ENCODE peak calls at places on chromosomes 6 and 20, in seven cellular contexts. V is endothelial cell of umbilical vein, X is stomach, I is transverse colon, A is HCT116, F is prostate gland, N is spleen. T is an unnamed sample. For H3K4me1, the result is how much of the 10 kb centered on the place peaks cover.

GRCh38 chr6:30213999-30214982 is 1.1 kb upstream of the TRIM26 start:
- DNase-seq in V (peak), X (peak), I (peak), A (no peak), F (peak), N (peak), T (peak)

GRCh38 chr20:34401741-34402455 is 38.8 kb downstream of the ITCH start:
- DNase-seq in V (no peak), X (no peak), I (no peak), A (no peak), F (no peak), N (no peak), T (no peak)

GRCh38 chr6:34585512-34586045 is 29.4 kb upstream of the SPDEF start:
- DNase-seq in V (no peak), X (no peak), I (no peak), A (no peak), F (no peak), N (no peak), T (no peak)

GRCh38 chr20:48329676-48330644 is 497.8 kb downstream of the PREX1 start:
- DNase-seq in V (peak), X (no peak), I (no peak), A (no peak), F (no peak), N (no peak), T (no peak)

GRCh38 chr20:8394308-8394945 is 262.4 kb downstream of the PLCB1 start:
- DNase-seq in V (no peak), X (no peak), I (no peak), A (no peak), F (no peak), N (no peak), T (no peak)

GRCh38 chr6:64815718-64816117 is 891.3 kb downstream of the EYS start:
- DNase-seq in V (no peak), X (no peak), I (no peak), A (no peak), F (no peak), N (no peak), T (no peak)

GRCh38 chr6:106870069-106870468 is 104.5 kb downstream of the CD24 start:
- DNase-seq in V (no peak), X (no peak), I (no peak), A (no peak), F (no peak), N (no peak), T (no peak)

GRCh38 chr6:4224082-4224978 is 89.0 kb upstream of the ECI2 start:
- DNase-seq in V (no peak), X (no peak), I (no peak), A (no peak), F (no peak), N (no peak), T (no peak)

GRCh38 chr20:53238121-53238660 is 266.0 kb downstream of the TSHZ2 start:
- DNase-seq in V (no peak), X (no peak), I (no peak), A (no peak), F (no peak), N (no peak), T (no peak)

GRCh38 chr20:61886721-61887658 is 178.7 kb downstream of the TAF4 start:
- DNase-seq in V (peak), X (no peak), I (no peak), A (peak), F (no peak), N (peak), T (no peak)

GRCh38 chr6:36933102-36933501 is 21.4 kb upstream of the PI16 start:
- DNase-seq in V (peak), X (no peak), I (no peak), A (no peak), F (no peak), N (no peak), T (no peak)

GRCh38 chr20:62354031-62354808 is 12.9 kb downstream of the LAMA5 start:
- DNase-seq in V (no peak), X (no peak), I (no peak), A (no peak), F (no peak), N (no peak), T (no peak)

GRCh38 chr6:121639041-121639440 is 203.6 kb downstream of the GJA1 start:
- DNase-seq in V (no peak), X (no peak), I (no peak), A (no peak), F (no peak), N (no peak), T (no peak)

GRCh38 chr6:125099211-125100017 is 54.2 kb upstream of the TPD52L1 start:
- DNase-seq in V (peak), X (peak), I (peak), A (peak), F (peak), N (peak), T (peak)

GRCh38 chr20:6492396-6493055 is 275.0 kb upstream of the BMP2 start:
- DNase-seq in V (peak), X (no peak), I (no peak), A (no peak), F (no peak), N (no peak), T (no peak)

GRCh38 chr20:26208296-26209091 is 511.8 kb upstream of the ZNF337 start:
- DNase-seq in V (no peak), X (no peak), I (no peak), A (no peak), F (no peak), N (peak), T (peak)

GRCh38 chr20:19936801-19937583 is 80.2 kb upstream of the NAA20 start:
- DNase-seq in V (peak), X (no peak), I (no peak), A (no peak), F (no peak), N (peak), T (no peak)

GRCh38 chr20:2978519-2978918 is 64.9 kb upstream of the GNRH2 start:
- DNase-seq in V (no peak), X (no peak), I (no peak), A (no peak), F (no peak), N (no peak), T (no peak)

GRCh38 chr6:4941782-4942672 is 61.8 kb downstream of the RPP40 start:
- DNase-seq in V (peak), X (no peak), I (no peak), A (peak), F (no peak), N (no peak), T (no peak)

GRCh38 chr6:43924222-43924702 is 154.3 kb downstream of the VEGFA start:
- DNase-seq in V (no peak), X (peak), I (no peak), A (no peak), F (no peak), N (peak), T (peak)

GRCh38 chr6:67880939-67881705 is 754.0 kb upstream of the ADGRB3 start:
- DNase-seq in V (peak), X (no peak), I (no peak), A (no peak), F (no peak), N (no peak), T (no peak)

GRCh38 chr6:157823001-157823522 is at the start of gene SNX9:
- DNase-seq in V (peak), X (peak), I (peak), A (peak), F (peak), N (peak), T (peak)

GRCh38 chr20:48319943-48320584 is 507.7 kb downstream of the PREX1 start:
- DNase-seq in V (no peak), X (no peak), I (no peak), A (no peak), F (no peak), N (no peak), T (no peak)

GRCh38 chr6:1527098-1527497 is 82.6 kb upstream of the FOXC1 start:
- DNase-seq in V (no peak), X (no peak), I (peak), A (no peak), F (peak), N (peak), T (peak)

GRCh38 chr6:30918675-30919074 is 4.6 kb downstream of the VARS2 start:
- DNase-seq in V (no peak), X (no peak), I (no peak), A (no peak), F (no peak), N (no peak), T (no peak)

GRCh38 chr6:137341721-137342195 is 122.6 kb upstream of the IFNGR1 start:
- DNase-seq in V (no peak), X (peak), I (peak), A (no peak), F (no peak), N (no peak), T (no peak)

GRCh38 chr20:22728146-22728745 is 143.9 kb upstream of the FOXA2 start:
- DNase-seq in V (no peak), X (no peak), I (no peak), A (no peak), F (no peak), N (no peak), T (no peak)

GRCh38 chr20:24066075-24066700 is 77.6 kb upstream of the GGTLC1 start:
- DNase-seq in V (no peak), X (no peak), I (no peak), A (no peak), F (no peak), N (no peak), T (no peak)

GRCh38 chr6:3226422-3227362 is 761 bp downstream of the TUBB2B start:
- DNase-seq in V (no peak), X (no peak), I (no peak), A (no peak), F (no peak), N (no peak), T (no peak)

GRCh38 chr6:64838726-64839125 is 868.3 kb downstream of the EYS start:
- DNase-seq in V (peak), X (no peak), I (no peak), A (no peak), F (no peak), N (no peak), T (no peak)

GRCh38 chr20:58309607-58310290 is at the start of gene RAB22A:
- DNase-seq in V (peak), X (peak), I (peak), A (peak), F (peak), N (peak), T (peak)

GRCh38 chr6:158769696-158770446 is 49.3 kb downstream of the EZR start:
- DNase-seq in V (no peak), X (no peak), I (no peak), A (no peak), F (no peak), N (no peak), T (no peak)

GRCh38 chr20:32820000-32820697 is 395 bp downstream of the MAPRE1 start:
- DNase-seq in V (peak), X (no peak), I (no peak), A (peak), F (peak), N (peak), T (peak)

DNA sequence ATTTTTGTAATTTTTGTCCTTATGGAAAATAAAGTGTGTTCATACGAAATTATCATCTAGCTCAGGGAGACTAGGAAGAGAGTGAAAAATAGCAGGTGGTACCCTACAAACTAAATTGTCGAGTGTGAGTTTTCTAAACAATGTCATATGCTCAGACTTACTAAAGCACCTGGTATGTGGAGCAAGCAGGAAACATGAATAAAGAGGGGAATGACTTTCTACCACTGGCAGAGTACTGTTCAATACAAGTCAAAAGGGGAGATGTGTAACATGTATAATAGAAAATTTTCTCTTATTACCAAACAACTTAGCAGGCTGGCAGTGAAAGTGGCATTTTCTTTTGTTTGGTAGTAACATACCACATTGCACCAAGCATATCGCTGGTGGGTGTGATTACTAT is 36.1 kb downstream of the CTNNBL1 start:
- DNase-seq in V (no peak), X (no peak), I (no peak), A (no peak), F (no peak), N (no peak), T (no peak)
- H3K4me1 ChIP-seq in V (under half), X (under half), I (under half), A (under half), F (under half), N (under half), T (under half)

DNA sequence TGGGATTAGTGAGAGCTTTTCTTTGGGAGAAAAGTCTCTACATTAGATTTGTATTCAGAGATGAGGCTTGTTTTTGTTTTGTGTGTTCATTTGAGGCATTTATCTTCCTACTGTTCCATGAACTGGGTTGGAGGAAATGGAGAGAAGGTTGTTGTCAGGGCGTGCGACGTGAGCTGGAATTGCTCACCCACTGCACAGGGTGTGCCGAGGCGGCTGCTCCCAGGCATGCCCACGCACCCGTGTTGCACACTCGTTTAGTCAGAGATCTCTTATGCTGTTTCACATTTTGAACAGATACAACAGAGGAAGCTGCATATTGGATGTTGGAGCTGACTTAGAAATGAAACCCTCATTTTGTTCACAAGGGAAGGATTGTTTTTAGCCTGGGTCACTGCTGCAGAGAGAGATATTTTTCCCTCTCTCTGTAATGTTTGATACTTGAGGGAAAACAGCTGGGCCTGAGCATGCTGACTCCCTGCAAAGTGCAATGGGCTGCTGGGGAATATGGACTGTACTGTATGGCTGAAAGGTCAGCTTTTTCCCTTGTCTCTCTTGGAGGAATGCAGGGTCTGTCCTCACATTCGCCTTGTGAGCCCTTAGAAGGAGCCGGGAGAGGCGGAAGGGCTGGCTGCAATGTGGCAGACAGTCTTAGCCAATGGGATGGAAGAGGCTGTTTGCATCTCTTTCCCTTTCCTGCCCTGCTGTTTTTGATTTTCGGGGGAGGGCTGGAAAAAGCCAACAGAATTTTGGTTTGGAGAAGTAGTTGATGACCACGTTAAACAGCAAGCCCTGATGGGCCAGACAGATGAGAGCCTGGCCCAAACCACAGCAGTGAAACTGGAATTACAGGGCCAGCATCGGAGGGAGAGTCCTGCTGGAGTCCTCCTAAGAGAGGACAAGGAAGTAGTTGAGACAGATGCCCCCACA is 170.8 kb downstream of the SASH1 start:
- DNase-seq in V (no peak), X (no peak), I (no peak), A (no peak), F (no peak), N (no peak), T (no peak)
- TF ChIP-seq POLR2AphosphoS5 in V (no peak), X (no peak), I (no peak), A (no peak), F (no peak), N (peak), T (no peak)

GRCh38 chr6:163179061-163179460 is 235.5 kb upstream of the QKI start:
- DNase-seq in V (no peak), X (no peak), I (no peak), A (no peak), F (no peak), N (no peak), T (no peak)

GRCh38 chr6:163177892-163178420 is 236.6 kb upstream of the QKI start:
- DNase-seq in V (no peak), X (no peak), I (no peak), A (no peak), F (no peak), N (no peak), T (no peak)

GRCh38 chr6:163180874-163181541 is 233.5 kb upstream of the QKI start:
- DNase-seq in V (peak), X (peak), I (peak), A (peak), F (peak), N (no peak), T (peak)

GRCh38 chr6:163181666-163182180 is 232.8 kb upstream of the QKI start:
- DNase-seq in V (no peak), X (no peak), I (no peak), A (no peak), F (no peak), N (no peak), T (no peak)

GRCh38 chr6:163179721-163180120 is 234.8 kb upstream of the QKI start:
- DNase-seq in V (no peak), X (no peak), I (no peak), A (no peak), F (no peak), N (no peak), T (no peak)
- H3K4me1 ChIP-seq in V (under half), X (under half), I (under half), A (under half), F (under half), N (under half), T (under half)

DNA sequence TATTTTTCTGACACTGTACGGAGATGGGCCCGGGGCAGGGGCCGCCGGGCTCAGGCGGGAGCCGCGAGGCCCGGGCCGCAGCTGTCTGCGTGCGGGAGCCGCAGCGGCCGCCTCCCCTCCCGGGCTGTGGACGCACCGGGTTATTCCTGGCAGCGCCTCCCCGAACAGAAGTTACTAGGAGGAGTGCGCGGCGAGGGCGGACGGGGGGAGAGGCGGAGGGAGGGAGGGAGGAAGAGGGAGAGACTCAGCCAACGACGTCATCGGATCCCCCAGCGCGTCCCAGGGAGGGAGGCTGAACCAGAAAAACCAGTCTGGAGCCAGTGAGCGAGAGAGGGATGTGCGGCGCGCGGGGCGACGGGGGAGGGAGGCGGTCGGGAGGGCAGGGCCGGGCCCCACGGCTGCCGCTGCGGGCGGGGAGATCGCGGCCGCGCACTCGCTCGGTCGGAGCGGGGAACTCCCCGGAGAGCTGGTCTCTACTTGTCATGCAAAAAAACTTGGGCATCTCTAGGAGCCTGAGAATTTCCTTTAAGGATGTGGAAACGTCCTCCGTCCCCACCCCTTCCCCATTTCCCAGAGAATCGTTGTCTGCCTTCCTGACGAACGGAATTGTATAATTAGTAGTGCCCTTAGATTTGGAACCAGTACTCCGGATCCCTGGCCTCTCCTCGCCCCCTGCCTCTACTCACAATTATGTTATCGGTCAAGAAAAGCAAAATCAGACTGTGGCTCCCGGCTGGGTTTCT is 1.4 kb upstream of the HIVEP2 start:
- DNase-seq in V (peak), X (peak), I (peak), A (peak), F (peak), N (peak), T (peak)
- TF ChIP-seq POLR2AphosphoS5 in V (peak), X (peak), I (peak), A (peak), F (peak), N (peak), T (peak)

GRCh38 chr6:40526036-40526435 is 61.1 kb downstream of the LRFN2 start:
- DNase-seq in V (no peak), X (no peak), I (no peak), A (no peak), F (no peak), N (no peak), T (no peak)
- H3K4me1 ChIP-seq in V (under half), X (under half), I (under half), A (under half), F (under half), N (under half), T (under half)

GRCh38 chr20:64027981-64028685 is 7.8 kb upstream of the C20orf204 start:
- DNase-seq in V (no peak), X (no peak), I (peak), A (no peak), F (no peak), N (no peak), T (no peak)
- TF ChIP-seq POLR2AphosphoS5 in V (no peak), X (peak), I (peak), A (no peak), F (no peak), N (no peak), T (no peak)

GRCh38 chr6:25010166-25010565 is 74.4 kb upstream of the RIPOR2 start:
- DNase-seq in V (no peak), X (no peak), I (no peak), A (no peak), F (no peak), N (no peak), T (no peak)

GRCh38 chr6:25010917-25011625 is 75.3 kb upstream of the RIPOR2 start:
- DNase-seq in V (peak), X (no peak), I (no peak), A (no peak), F (no peak), N (no peak), T (no peak)

GRCh38 chr6:25007269-25007699 is 71.5 kb upstream of the RIPOR2 start:
- DNase-seq in V (no peak), X (no peak), I (no peak), A (no peak), F (no peak), N (no peak), T (no peak)

GRCh38 chr6:25008707-25009106 is 72.9 kb upstream of the RIPOR2 start:
- DNase-seq in V (no peak), X (no peak), I (no peak), A (no peak), F (no peak), N (no peak), T (no peak)

DNA sequence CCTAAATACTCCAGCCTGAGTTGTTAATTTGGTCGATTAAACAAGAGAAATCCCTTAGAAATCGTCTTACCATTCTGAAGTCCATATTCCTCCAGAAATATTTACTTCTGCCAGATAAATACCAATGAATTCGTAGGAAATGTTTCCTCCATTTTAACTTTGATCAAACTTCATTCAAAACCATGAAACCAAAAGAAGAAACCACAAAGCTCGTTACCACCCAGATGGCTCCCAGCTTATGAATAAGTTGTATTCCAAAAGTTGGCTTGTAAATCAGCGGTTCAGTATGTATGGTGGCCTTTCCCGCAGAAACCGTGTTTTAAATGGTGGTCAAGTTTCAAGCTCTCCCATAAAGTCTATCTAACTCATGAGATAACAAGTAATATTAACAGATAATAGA is 73.6 kb upstream of the RIPOR2 start:
- DNase-seq in V (no peak), X (no peak), I (no peak), A (no peak), F (no peak), N (no peak), T (no peak)
- H3K4me1 ChIP-seq in V (under half), X (under half), I (under half), A (under half), F (under half), N (under half), T (under half)

T was measured in breast epithelium.